ENCODE peak calls at places on chromosomes 7 and 10, in ten cellular contexts. H, M, K, E, D, B, X, G, R and T are unnamed samples.

GRCh38 chr10:31644931-31645633 is 283.5 kb downstream of the ARHGAP12 start:
- DNase-seq in H (no peak), M (no peak), K (peak), E (peak), D (no peak), B (no peak), X (no peak), G (no peak), R (peak), T (peak)

GRCh38 chr7:48786951-48787350 is 137.4 kb upstream of the CDC14C start:
- DNase-seq in H (no peak), M (no peak), K (no peak), E (no peak), D (no peak), B (no peak), X (no peak), G (no peak), R (no peak), T (no peak)

GRCh38 chr7:151252961-151253691 is 4.6 kb upstream of the SMARCD3 start:
- DNase-seq in H (no peak), M (no peak), K (no peak), E (no peak), D (no peak), B (no peak), X (no peak), G (no peak), R (no peak), T (no peak)

GRCh38 chr7:590731-591551 is 71.3 kb upstream of the PDGFA start:
- DNase-seq in H (no peak), M (no peak), K (no peak), E (no peak), D (no peak), B (no peak), X (no peak), G (no peak), R (no peak), T (no peak)

GRCh38 chr10:95266674-95267095 is 24.1 kb downstream of the PDLIM1 start:
- DNase-seq in H (no peak), M (no peak), K (peak), E (peak), D (peak), B (peak), X (no peak), G (no peak), R (no peak), T (peak)

GRCh38 chr7:2006231-2006771 is 226.4 kb downstream of the MAD1L1 start:
- DNase-seq in H (peak), M (no peak), K (no peak), E (no peak), D (no peak), B (no peak), X (no peak), G (peak), R (no peak), T (no peak)

GRCh38 chr10:112565434-112566053 is 118.5 kb downstream of the VTI1A start:
- DNase-seq in H (no peak), M (no peak), K (peak), E (peak), D (peak), B (peak), X (no peak), G (no peak), R (peak), T (peak)

GRCh38 chr7:142873871-142874270 is 11.7 kb downstream of the TRPV6 start:
- DNase-seq in H (no peak), M (no peak), K (no peak), E (no peak), D (no peak), B (no peak), X (no peak), G (peak), R (no peak), T (no peak)

GRCh38 chr10:10647331-10647730 is 370.3 kb upstream of the CELF2 start:
- DNase-seq in H (no peak), M (no peak), K (no peak), E (peak), D (no peak), B (no peak), X (no peak), G (no peak), R (no peak), T (no peak)

GRCh38 chr10:110410329-110411046 is 87.2 kb upstream of the DUSP5 start:
- DNase-seq in H (no peak), M (no peak), K (peak), E (peak), D (peak), B (peak), X (no peak), G (no peak), R (peak), T (peak)

GRCh38 chr10:103295391-103296044 is 18.6 kb downstream of the INA start:
- DNase-seq in H (no peak), M (no peak), K (peak), E (peak), D (no peak), B (no peak), X (no peak), G (no peak), R (no peak), T (peak)

GRCh38 chr10:83961620-83962019 is 177.7 kb upstream of the GHITM start:
- DNase-seq in H (no peak), M (no peak), K (no peak), E (no peak), D (no peak), B (no peak), X (no peak), G (no peak), R (no peak), T (no peak)

GRCh38 chr7:44965937-44966730 is 12.7 kb downstream of the MYO1G start:
- DNase-seq in H (no peak), M (no peak), K (no peak), E (no peak), D (no peak), B (no peak), X (no peak), G (peak), R (no peak), T (no peak)

GRCh38 chr7:132817844-132818427 is 241.7 kb upstream of the PLXNA4 start:
- DNase-seq in H (no peak), M (no peak), K (peak), E (peak), D (no peak), B (no peak), X (no peak), G (no peak), R (no peak), T (peak)

GRCh38 chr7:37354661-37355131 is 94.0 kb downstream of the ELMO1 start:
- DNase-seq in H (no peak), M (no peak), K (peak), E (no peak), D (no peak), B (peak), X (peak), G (peak), R (no peak), T (no peak)

GRCh38 chr7:77644774-77645173 is 51.5 kb upstream of the RSBN1L start:
- DNase-seq in H (no peak), M (no peak), K (no peak), E (no peak), D (no peak), B (no peak), X (no peak), G (no peak), R (no peak), T (no peak)

GRCh38 chr7:47231627-47232026 is 350.3 kb downstream of the TNS3 start:
- DNase-seq in H (no peak), M (no peak), K (no peak), E (no peak), D (no peak), B (no peak), X (no peak), G (no peak), R (no peak), T (no peak)

GRCh38 chr7:91564101-91564500 is 299.9 kb downstream of the FZD1 start:
- DNase-seq in H (no peak), M (no peak), K (no peak), E (no peak), D (no peak), B (no peak), X (no peak), G (no peak), R (no peak), T (no peak)

GRCh38 chr7:37176079-37176478 is 272.6 kb downstream of the ELMO1 start:
- DNase-seq in H (no peak), M (no peak), K (no peak), E (no peak), D (no peak), B (no peak), X (no peak), G (no peak), R (no peak), T (no peak)

GRCh38 chr10:123109466-123109865 is 26.3 kb upstream of the HMX3 start:
- DNase-seq in H (no peak), M (no peak), K (no peak), E (no peak), D (no peak), B (no peak), X (no peak), G (no peak), R (no peak), T (no peak)

GRCh38 chr10:49419005-49419404 is 23.1 kb upstream of the DRGX start:
- DNase-seq in H (no peak), M (no peak), K (no peak), E (no peak), D (peak), B (no peak), X (no peak), G (no peak), R (no peak), T (no peak)

GRCh38 chr10:23643396-23643795 is 204.5 kb downstream of the OTUD1 start:
- DNase-seq in H (no peak), M (no peak), K (peak), E (peak), D (no peak), B (no peak), X (no peak), G (no peak), R (peak), T (no peak)

GRCh38 chr10:87654212-87654611 is 5.5 kb upstream of the PAPSS2 start:
- DNase-seq in H (no peak), M (no peak), K (no peak), E (no peak), D (no peak), B (no peak), X (no peak), G (no peak), R (no peak), T (no peak)

GRCh38 chr7:4709187-4709586 is 27.1 kb downstream of the FOXK1 start:
- DNase-seq in H (no peak), M (no peak), K (no peak), E (no peak), D (no peak), B (no peak), X (no peak), G (no peak), R (no peak), T (no peak)

GRCh38 chr7:4707134-4707651 is 25.1 kb downstream of the FOXK1 start:
- DNase-seq in H (peak), M (no peak), K (no peak), E (peak), D (no peak), B (no peak), X (no peak), G (no peak), R (no peak), T (no peak)

GRCh38 chr7:4707980-4708411 is 25.9 kb downstream of the FOXK1 start:
- DNase-seq in H (no peak), M (no peak), K (no peak), E (no peak), D (no peak), B (no peak), X (no peak), G (no peak), R (no peak), T (no peak)

GRCh38 chr7:4703532-4703931 is 21.4 kb downstream of the FOXK1 start:
- DNase-seq in H (no peak), M (no peak), K (no peak), E (no peak), D (no peak), B (no peak), X (no peak), G (no peak), R (no peak), T (no peak)

DNA sequence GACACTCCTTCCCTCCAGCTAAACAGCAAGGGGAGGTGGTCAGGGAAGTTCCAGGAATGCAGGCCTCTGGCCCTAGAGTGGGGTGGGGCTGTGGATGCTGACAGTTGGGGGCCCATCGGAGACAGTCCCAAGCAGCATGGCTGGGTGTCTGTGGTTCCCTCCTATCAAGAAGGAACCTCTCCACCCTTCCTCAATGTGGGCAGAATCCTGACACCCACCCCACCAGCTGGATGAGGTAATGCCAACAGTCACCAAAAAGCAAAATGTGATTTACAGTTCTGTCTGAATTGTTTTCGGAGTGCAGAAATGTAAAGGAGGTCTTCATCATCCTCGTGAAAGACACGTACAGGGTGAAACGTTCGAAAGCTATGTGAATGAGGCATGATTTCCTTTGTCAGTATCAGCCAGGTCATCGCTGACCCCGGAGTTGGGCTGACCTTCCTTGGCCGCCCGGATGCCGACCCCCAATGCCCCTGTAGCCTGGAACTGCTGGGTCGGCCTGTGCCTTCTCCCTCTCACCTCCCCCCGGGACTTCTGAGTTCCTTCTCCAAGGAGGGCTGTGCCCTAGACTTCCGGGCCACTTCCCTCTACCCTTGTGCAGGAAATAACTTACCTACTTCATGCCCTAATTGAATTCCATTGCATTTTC is 24.4 kb downstream of the FOXK1 start:
- DNase-seq in H (no peak), M (no peak), K (peak), E (peak), D (no peak), B (no peak), X (no peak), G (no peak), R (no peak), T (peak)
- H3K4me3 ChIP-seq in H (peak), M (no peak), K (no peak), E (peak), D (no peak), B (no peak), X (no peak), G (no peak), R (no peak), T (no peak)

GRCh38 chr10:37206132-37206531 is 80.7 kb downstream of the ANKRD30A start:
- DNase-seq in H (no peak), M (no peak), K (no peak), E (no peak), D (no peak), B (no peak), X (no peak), G (no peak), R (no peak), T (no peak)
- H3K4me3 ChIP-seq in H (no peak), M (no peak), K (no peak), E (no peak), D (no peak), B (no peak), X (no peak), G (no peak), R (no peak), T (no peak)

GRCh38 chr10:74823791-74824183 is 2.6 kb upstream of the KAT6B start:
- DNase-seq in H (no peak), M (no peak), K (no peak), E (no peak), D (no peak), B (no peak), X (no peak), G (no peak), R (no peak), T (peak)

GRCh38 chr10:74822101-74822500 is 4.3 kb upstream of the KAT6B start:
- DNase-seq in H (no peak), M (no peak), K (peak), E (peak), D (no peak), B (no peak), X (no peak), G (no peak), R (no peak), T (peak)

GRCh38 chr10:74824184-74825032 is 2.0 kb upstream of the KAT6B start:
- DNase-seq in H (no peak), M (no peak), K (no peak), E (peak), D (no peak), B (no peak), X (no peak), G (peak), R (no peak), T (no peak)

GRCh38 chr10:74821501-74821900 is 4.9 kb upstream of the KAT6B start:
- DNase-seq in H (no peak), M (no peak), K (no peak), E (no peak), D (no peak), B (no peak), X (no peak), G (no peak), R (no peak), T (no peak)

GRCh38 chr10:74822583-74823089 is 3.8 kb upstream of the KAT6B start:
- DNase-seq in H (no peak), M (no peak), K (peak), E (peak), D (no peak), B (no peak), X (no peak), G (no peak), R (peak), T (peak)
- H3K4me3 ChIP-seq in H (no peak), M (no peak), K (no peak), E (no peak), D (no peak), B (no peak), X (no peak), G (no peak), R (no peak), T (no peak)

GRCh38 chr7:119620769-119621168 is 652.2 kb upstream of the KCND2 start:
- DNase-seq in H (no peak), M (no peak), K (no peak), E (no peak), D (no peak), B (no peak), X (no peak), G (no peak), R (no peak), T (no peak)
- H3K4me3 ChIP-seq in H (no peak), M (no peak), K (no peak), E (no peak), D (no peak), B (no peak), X (no peak), G (no peak), R (no peak), T (no peak)

DNA sequence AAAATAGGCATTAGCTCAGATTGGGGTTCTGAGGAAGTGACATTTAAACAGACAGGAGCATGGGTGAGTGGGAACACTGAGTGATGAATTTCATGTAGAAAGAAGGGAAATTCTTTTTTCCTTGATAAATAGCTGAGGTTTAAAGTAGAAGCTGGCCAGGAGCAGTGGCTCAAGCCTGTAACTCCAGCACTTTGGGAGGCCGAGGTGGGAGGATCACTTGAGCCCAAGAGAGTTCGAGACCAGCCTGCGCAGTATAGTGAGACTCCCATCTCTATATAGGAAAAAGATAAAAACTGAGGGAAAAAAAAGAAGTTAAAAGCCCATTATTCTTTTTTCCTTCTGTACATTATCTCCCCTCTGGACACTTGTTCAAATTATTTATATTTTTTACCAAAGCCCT is 9.1 kb downstream of the HNRNPF start:
- DNase-seq in H (no peak), M (no peak), K (no peak), E (no peak), D (no peak), B (no peak), X (no peak), G (no peak), R (no peak), T (no peak)
- H3K4me3 ChIP-seq in H (no peak), M (peak), K (no peak), E (no peak), D (peak), B (no peak), X (no peak), G (no peak), R (no peak), T (no peak)

GRCh38 chr10:43665054-43665453 is 16.4 kb upstream of the ZNF32 start:
- DNase-seq in H (no peak), M (no peak), K (no peak), E (peak), D (no peak), B (no peak), X (no peak), G (no peak), R (no peak), T (peak)

GRCh38 chr10:43671659-43672555 is 23.2 kb upstream of the ZNF32 start:
- DNase-seq in H (no peak), M (no peak), K (peak), E (peak), D (peak), B (peak), X (no peak), G (no peak), R (peak), T (peak)

GRCh38 chr10:43666551-43666950 is 17.9 kb upstream of the ZNF32 start:
- DNase-seq in H (no peak), M (no peak), K (no peak), E (no peak), D (no peak), B (no peak), X (no peak), G (no peak), R (no peak), T (no peak)

GRCh38 chr10:43667736-43668371 is 19.2 kb upstream of the ZNF32 start:
- DNase-seq in H (no peak), M (no peak), K (no peak), E (no peak), D (no peak), B (no peak), X (no peak), G (no peak), R (no peak), T (no peak)

DNA sequence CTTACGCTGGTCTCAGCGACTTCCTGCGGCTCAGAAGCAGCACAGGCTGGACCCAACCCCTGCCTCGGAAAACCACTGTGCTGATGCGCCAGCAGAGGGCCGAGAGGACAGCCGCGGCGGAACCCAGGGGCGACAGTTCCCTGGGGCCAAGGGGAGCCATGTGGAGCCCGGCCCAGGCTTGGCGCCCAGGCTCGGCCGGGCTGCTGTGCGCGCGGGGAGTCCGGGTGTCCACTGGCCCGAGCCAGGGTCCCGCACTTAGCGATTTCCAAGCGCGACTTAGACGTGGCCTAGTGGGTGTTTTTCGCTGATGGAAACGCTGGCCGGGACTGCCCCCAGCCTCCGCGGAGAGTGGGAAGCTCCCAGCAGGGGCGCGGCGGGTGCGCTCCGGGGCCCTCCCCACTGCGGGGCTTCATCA is 18.6 kb upstream of the ZNF32 start:
- DNase-seq in H (no peak), M (no peak), K (peak), E (peak), D (no peak), B (peak), X (no peak), G (no peak), R (no peak), T (peak)
- H3K4me3 ChIP-seq in H (peak), M (no peak), K (peak), E (peak), D (no peak), B (no peak), X (peak), G (peak), R (no peak), T (no peak)

GRCh38 chr10:98010939-98011685 is 19.3 kb downstream of the CRTAC1 start:
- DNase-seq in H (no peak), M (no peak), K (no peak), E (no peak), D (no peak), B (no peak), X (no peak), G (no peak), R (no peak), T (no peak)

GRCh38 chr10:98000346-98000745 is 30.1 kb downstream of the CRTAC1 start:
- DNase-seq in H (no peak), M (no peak), K (no peak), E (no peak), D (no peak), B (no peak), X (no peak), G (no peak), R (no peak), T (no peak)

GRCh38 chr10:98001736-98002135 is 28.7 kb downstream of the CRTAC1 start:
- DNase-seq in H (no peak), M (no peak), K (no peak), E (no peak), D (no peak), B (no peak), X (no peak), G (no peak), R (no peak), T (no peak)

GRCh38 chr10:98006266-98006665 is 24.2 kb downstream of the CRTAC1 start:
- DNase-seq in H (no peak), M (no peak), K (no peak), E (no peak), D (no peak), B (peak), X (no peak), G (no peak), R (no peak), T (no peak)
- H3K4me3 ChIP-seq in H (no peak), M (no peak), K (no peak), E (no peak), D (no peak), B (no peak), X (no peak), G (no peak), R (no peak), T (no peak)